ENCODE peak calls at places on chromosomes 6 and 20, in six cellular contexts. One of them, this sample, is unnamed.

GRCh38 chr6:10099086-10099499 is 315.8 kb downstream of the TFAP2A start:
- DNase-seq in H1: peak; percentile 51
- DNase-seq in IMR-90: no peak
- DNase-seq in neuronal stem cell: no peak
- DNase-seq in trophoblast cell: peak; percentile 67
- DNase-seq in H9: peak; percentile 63
- DNase-seq in this sample: no peak

GRCh38 chr6:7042654-7043545 is 64.9 kb upstream of the RREB1 start:
- DNase-seq in neuronal stem cell: no peak
- DNase-seq in IMR-90: no peak
- DNase-seq in H1: no peak
- DNase-seq in trophoblast cell: no peak
- DNase-seq in H9: peak; percentile 28
- DNase-seq in this sample: peak; percentile 34

GRCh38 chr6:319177-320131 is 27.2 kb downstream of the DUSP22 start:
- DNase-seq in neuronal stem cell: no peak
- DNase-seq in IMR-90: no peak
- DNase-seq in trophoblast cell: no peak
- DNase-seq in H1: no peak
- DNase-seq in H9: no peak
- DNase-seq in this sample: no peak

GRCh38 chr20:19756756-19757486 is 1.1 kb upstream of the RIN2 start:
- DNase-seq in trophoblast cell: no peak
- DNase-seq in IMR-90: no peak
- DNase-seq in H1: no peak
- DNase-seq in H9: no peak
- DNase-seq in neuronal stem cell: no peak
- DNase-seq in this sample: no peak

GRCh38 chr6:11164717-11165646 is 53.5 kb upstream of the ERVFRD-1 start:
- DNase-seq in trophoblast cell: no peak
- DNase-seq in neuronal stem cell: no peak
- DNase-seq in IMR-90: no peak
- DNase-seq in H9: no peak
- DNase-seq in H1: no peak
- DNase-seq in this sample: no peak

GRCh38 chr20:24236963-24237362 is 232.5 kb upstream of the SYNDIG1 start:
- DNase-seq in trophoblast cell: no peak
- DNase-seq in H1: no peak
- DNase-seq in neuronal stem cell: no peak
- DNase-seq in IMR-90: no peak
- DNase-seq in H9: no peak
- DNase-seq in this sample: no peak

GRCh38 chr20:64241061-64241460 is 14.5 kb upstream of the PCMTD2 start:
- DNase-seq in trophoblast cell: no peak
- DNase-seq in H9: no peak
- DNase-seq in H1: no peak
- DNase-seq in IMR-90: no peak
- DNase-seq in neuronal stem cell: no peak
- DNase-seq in this sample: no peak

GRCh38 chr20:57605878-57606277 is 14.3 kb downstream of the ZBP1 start:
- DNase-seq in neuronal stem cell: no peak
- DNase-seq in IMR-90: no peak
- DNase-seq in trophoblast cell: no peak
- DNase-seq in H1: no peak
- DNase-seq in H9: no peak
- DNase-seq in this sample: no peak

GRCh38 chr6:155126727-155127439 is 131.8 kb downstream of the TIAM2 start:
- DNase-seq in H9: peak; percentile 43
- DNase-seq in IMR-90: peak; percentile 80
- DNase-seq in trophoblast cell: no peak
- DNase-seq in H1: no peak
- DNase-seq in neuronal stem cell: no peak
- DNase-seq in this sample: peak; percentile 85

GRCh38 chr20:47328841-47329448 is 27.6 kb downstream of the ZMYND8 start:
- DNase-seq in H9: no peak
- DNase-seq in neuronal stem cell: no peak
- DNase-seq in H1: no peak
- DNase-seq in IMR-90: no peak
- DNase-seq in trophoblast cell: no peak
- DNase-seq in this sample: no peak

GRCh38 chr6:2623348-2623747 is 127.4 kb downstream of the MYLK4 start:
- DNase-seq in H9: no peak
- DNase-seq in H1: no peak
- DNase-seq in neuronal stem cell: no peak
- DNase-seq in trophoblast cell: no peak
- DNase-seq in IMR-90: no peak
- DNase-seq in this sample: no peak

DNA sequence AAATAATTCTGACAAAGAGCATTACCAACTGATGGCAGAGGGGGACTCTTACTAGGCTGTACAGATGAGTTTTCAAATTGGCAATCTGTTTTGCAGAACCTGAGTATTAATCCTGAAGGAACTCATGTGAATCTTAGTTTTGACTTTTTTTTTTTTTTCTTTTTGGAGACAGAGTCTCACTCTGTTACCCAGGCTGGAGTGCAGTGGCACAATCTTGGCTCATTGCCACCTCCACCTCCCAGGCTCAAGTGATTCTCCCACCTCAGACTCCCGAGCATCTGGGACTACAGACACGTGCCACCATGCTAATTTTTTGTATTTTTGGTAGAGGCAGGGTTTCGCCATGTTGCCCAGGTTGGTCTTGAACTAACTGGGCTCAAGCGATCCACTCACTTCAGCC is 49.3 kb downstream of the KCTD20 start:
- DNase-seq in IMR-90: no peak
- DNase-seq in neuronal stem cell: no peak
- DNase-seq in trophoblast cell: no peak
- DNase-seq in H9: no peak
- DNase-seq in H1: no peak
- DNase-seq in this sample: no peak
- H3K14ac ChIP-seq in IMR-90: no peak overlapping the region
- H3K14ac ChIP-seq in neuronal stem cell: no peak overlapping the region
- H3K14ac ChIP-seq in trophoblast cell: no peak overlapping the region
- H3K14ac ChIP-seq in H9: no peak overlapping the region
- H3K14ac ChIP-seq in H1: no peak overlapping the region
- H3K14ac ChIP-seq in this sample: no peak overlapping the region

GRCh38 chr6:138692058-138692977 is 81.3 kb upstream of the CCDC28A start:
- DNase-seq in IMR-90: peak; percentile 50
- DNase-seq in H1: peak; percentile 87
- DNase-seq in H9: peak; percentile 65
- DNase-seq in neuronal stem cell: peak; percentile 72
- DNase-seq in trophoblast cell: peak; percentile 67
- DNase-seq in this sample: peak; percentile 71
- H2BK5ac ChIP-seq in IMR-90: peak overlapping the region; percentile 70
- H2BK5ac ChIP-seq in H1: no peak overlapping the region
- H2BK5ac ChIP-seq in H9: no peak overlapping the region
- H2BK5ac ChIP-seq in neuronal stem cell: peak overlapping the region; percentile 94
- H2BK5ac ChIP-seq in trophoblast cell: peak overlapping the region; percentile 87
- H2BK5ac ChIP-seq in this sample: no peak overlapping the region

GRCh38 chr6:89347825-89348224 is 4.7 kb downstream of the UBE2J1 start:
- DNase-seq in trophoblast cell: peak; percentile 64
- DNase-seq in H9: no peak
- DNase-seq in IMR-90: peak; percentile 16
- DNase-seq in neuronal stem cell: no peak
- DNase-seq in H1: no peak
- DNase-seq in this sample: no peak

GRCh38 chr6:89351632-89352328 is 742 bp downstream of the UBE2J1 start:
- DNase-seq in H9: peak; percentile 53
- DNase-seq in neuronal stem cell: no peak
- DNase-seq in trophoblast cell: no peak
- DNase-seq in H1: no peak
- DNase-seq in IMR-90: no peak
- DNase-seq in this sample: peak; percentile 31

GRCh38 chr6:89348372-89348771 is 4.2 kb downstream of the UBE2J1 start:
- DNase-seq in H1: no peak
- DNase-seq in H9: no peak
- DNase-seq in neuronal stem cell: no peak
- DNase-seq in trophoblast cell: peak; percentile 96
- DNase-seq in IMR-90: peak; percentile 18
- DNase-seq in this sample: no peak

GRCh38 chr6:89352329-89353117 is at the start of gene UBE2J1:
- DNase-seq in neuronal stem cell: peak; percentile 84
- DNase-seq in H1: peak; percentile 90
- DNase-seq in trophoblast cell: peak; percentile 97
- DNase-seq in H9: peak; percentile 80
- DNase-seq in IMR-90: peak; percentile 94
- DNase-seq in this sample: peak; percentile 95

DNA sequence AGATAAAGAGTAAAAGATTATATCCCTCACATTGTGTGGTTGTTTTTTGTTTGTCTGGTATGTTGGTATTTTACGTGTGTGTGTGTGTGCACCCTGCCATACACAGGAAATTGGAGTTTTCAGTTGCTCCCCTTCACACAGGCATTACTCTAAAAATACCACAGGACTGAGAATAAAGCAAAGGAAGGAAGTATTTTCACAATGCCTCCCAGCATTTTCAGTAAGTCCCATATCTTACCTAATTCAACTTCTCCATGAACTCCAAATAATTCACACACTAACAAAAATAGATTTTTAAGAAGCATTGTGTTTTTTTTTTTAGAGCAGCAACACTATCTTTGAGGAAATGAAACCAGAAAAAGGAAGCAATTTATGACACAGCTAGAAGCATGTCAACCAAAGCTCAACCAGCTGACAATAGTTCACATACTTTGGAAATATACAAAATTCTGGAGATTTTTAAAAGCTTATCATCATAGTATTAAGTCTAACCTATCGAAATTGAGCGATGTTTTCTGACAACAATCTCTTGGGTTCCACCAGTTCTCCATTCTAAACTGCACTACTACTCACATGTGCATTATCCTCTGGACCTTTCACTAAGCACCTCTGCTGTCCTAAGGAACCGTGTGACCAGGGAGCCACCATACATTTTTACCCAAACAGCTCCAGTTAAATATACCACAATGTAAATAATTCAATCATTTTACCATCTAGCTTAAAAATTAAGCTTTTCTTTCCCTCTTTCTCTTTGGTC is 2.1 kb downstream of the UBE2J1 start:
- DNase-seq in trophoblast cell: peak; percentile 90
- DNase-seq in H9: no peak
- DNase-seq in IMR-90: no peak
- DNase-seq in H1: no peak
- DNase-seq in neuronal stem cell: no peak
- DNase-seq in this sample: peak; percentile 37
- H3K14ac ChIP-seq in trophoblast cell: no peak overlapping the region
- H3K14ac ChIP-seq in H9: no peak overlapping the region
- H3K14ac ChIP-seq in IMR-90: peak overlapping the region; percentile 50
- H3K14ac ChIP-seq in H1: no peak overlapping the region
- H3K14ac ChIP-seq in neuronal stem cell: no peak overlapping the region
- H3K14ac ChIP-seq in this sample: no peak overlapping the region

DNA sequence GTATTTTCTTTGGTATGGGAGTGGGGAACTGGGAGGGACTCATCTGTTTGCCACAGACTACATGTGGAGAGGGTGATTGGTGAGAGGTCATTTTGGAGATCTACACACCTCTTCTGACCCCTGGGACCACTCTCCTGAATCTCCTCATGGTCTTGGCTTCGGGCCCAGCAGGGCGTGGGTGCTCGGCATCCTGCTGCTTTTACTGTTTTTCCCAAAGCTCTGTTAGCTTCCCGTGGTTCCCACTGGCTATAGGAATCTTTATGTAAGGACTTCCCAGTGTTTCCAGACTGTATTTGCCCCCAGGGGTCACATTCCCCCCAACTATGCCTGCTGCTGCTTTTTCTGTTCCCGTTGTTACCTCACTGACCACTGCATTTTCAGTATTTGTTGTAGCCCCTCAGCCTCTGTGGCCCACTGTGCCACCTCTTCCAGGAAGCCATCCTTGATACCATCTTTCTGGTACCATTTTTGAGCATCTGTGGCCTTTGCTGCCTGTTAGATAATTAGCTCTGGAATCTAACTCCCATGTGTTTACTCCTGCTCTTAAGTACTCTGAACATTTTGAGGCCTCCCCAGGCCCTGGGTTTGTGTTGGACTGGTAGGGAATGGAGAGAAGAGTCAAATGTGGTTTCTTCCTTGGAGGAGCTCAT is 14.9 kb downstream of the PLCG1 start:
- DNase-seq in H9: no peak
- DNase-seq in IMR-90: no peak
- DNase-seq in trophoblast cell: no peak
- DNase-seq in H1: no peak
- DNase-seq in neuronal stem cell: no peak
- DNase-seq in this sample: no peak
- H2BK5ac ChIP-seq in H9: no peak overlapping the region
- H2BK5ac ChIP-seq in IMR-90: no peak overlapping the region
- H2BK5ac ChIP-seq in trophoblast cell: no peak overlapping the region
- H2BK5ac ChIP-seq in H1: no peak overlapping the region
- H2BK5ac ChIP-seq in neuronal stem cell: no peak overlapping the region
- H2BK5ac ChIP-seq in this sample: no peak overlapping the region

DNA sequence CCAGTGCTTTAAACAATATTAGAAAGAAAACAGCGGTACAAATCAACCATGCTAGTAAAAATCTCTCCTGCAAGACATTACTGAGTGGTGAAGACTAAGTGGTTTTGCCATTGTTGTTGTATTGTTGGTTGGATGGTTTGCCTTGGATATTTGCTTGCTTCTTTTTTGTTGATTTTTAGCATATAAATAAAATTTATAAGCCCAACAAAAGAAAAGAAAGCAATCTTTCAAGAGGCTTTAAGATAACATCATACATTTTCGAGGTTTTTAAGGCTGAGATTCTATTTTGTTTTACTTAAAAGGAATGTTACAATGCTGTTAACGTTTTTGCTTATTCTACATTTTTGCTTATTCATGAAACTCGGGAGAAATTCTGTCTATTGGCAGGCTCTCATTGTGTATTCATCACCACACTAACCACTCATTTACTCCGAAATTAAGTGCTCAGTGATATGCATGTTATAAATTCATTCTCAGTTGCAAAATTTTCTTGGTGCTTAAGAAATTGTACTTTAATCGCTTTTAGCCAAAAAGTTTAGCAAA is 139.1 kb downstream of the LAMA2 start:
- DNase-seq in H9: no peak
- DNase-seq in IMR-90: no peak
- DNase-seq in neuronal stem cell: no peak
- DNase-seq in H1: no peak
- DNase-seq in trophoblast cell: no peak
- DNase-seq in this sample: no peak
- H3K14ac ChIP-seq in H9: no peak overlapping the region
- H3K14ac ChIP-seq in IMR-90: no peak overlapping the region
- H3K14ac ChIP-seq in neuronal stem cell: no peak overlapping the region
- H3K14ac ChIP-seq in H1: no peak overlapping the region
- H3K14ac ChIP-seq in trophoblast cell: no peak overlapping the region
- H3K14ac ChIP-seq in this sample: no peak overlapping the region

DNA sequence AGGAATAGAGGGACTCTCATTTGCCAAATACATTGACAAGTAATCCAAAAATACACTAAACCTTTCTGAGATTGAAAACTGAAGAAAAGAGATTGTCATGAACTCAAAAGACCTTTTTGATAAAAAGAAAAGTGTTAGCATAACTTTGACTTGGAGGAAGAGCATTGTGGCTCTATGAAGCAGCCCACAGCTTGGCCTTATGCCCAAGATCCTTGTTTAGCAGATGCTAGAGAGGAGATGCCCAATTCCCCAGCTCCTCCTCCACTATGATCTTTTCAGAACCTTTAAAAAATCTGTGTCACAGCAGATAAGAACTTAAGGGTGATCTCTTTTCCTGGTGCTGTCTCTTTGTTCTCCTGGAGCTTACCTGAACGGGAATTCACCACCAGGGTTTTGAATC is 35.8 kb upstream of the IGF2R start:
- DNase-seq in H1: no peak
- DNase-seq in trophoblast cell: no peak
- DNase-seq in H9: no peak
- DNase-seq in IMR-90: peak; percentile 16
- DNase-seq in neuronal stem cell: no peak
- DNase-seq in this sample: no peak
- H2BK5ac ChIP-seq in H1: no peak overlapping the region
- H2BK5ac ChIP-seq in trophoblast cell: no peak overlapping the region
- H2BK5ac ChIP-seq in H9: no peak overlapping the region
- H2BK5ac ChIP-seq in IMR-90: no peak overlapping the region
- H2BK5ac ChIP-seq in neuronal stem cell: no peak overlapping the region
- H2BK5ac ChIP-seq in this sample: no peak overlapping the region

GRCh38 chr20:62120990-62121775 is 1.1 kb upstream of the LSM14B start:
- DNase-seq in IMR-90: peak; percentile 61
- DNase-seq in neuronal stem cell: no peak
- DNase-seq in H1: no peak
- DNase-seq in trophoblast cell: peak; percentile 57
- DNase-seq in H9: no peak
- DNase-seq in this sample: peak; percentile 77
- H3K14ac ChIP-seq in IMR-90: peak overlapping the region; percentile 64
- H3K14ac ChIP-seq in neuronal stem cell: no peak overlapping the region
- H3K14ac ChIP-seq in H1: no peak overlapping the region
- H3K14ac ChIP-seq in trophoblast cell: peak overlapping the region; percentile 68
- H3K14ac ChIP-seq in H9: no peak overlapping the region
- H3K14ac ChIP-seq in this sample: no peak overlapping the region